ENCODE peak calls at places on chromosome 14, in nine cellular contexts. B is HAP-1; T is HFF-Myc; J is stimulated activated CD8-positive, alpha-beta memory T cell treated with anti-CD3 and anti-CD28 coated beads, Interleukin-7, amount 100 ng/mL, for 1 hour; Z is activated CD8-positive, alpha-beta memory T cell treated with anti-CD3 and anti-CD28 coated beads for 4 hours; R is MM.1S; C is activated T-cell treated with anti-CD3 and anti-CD28 coated beads for 4 hours; G is nucleus accumbens; M is stimulated activated CD4-positive, alpha-beta T cell treated with anti-CD3 and anti-CD28 coated beads, Interleukin-1b, Interleukin-23, amount 100 ng/mL, for 24 hours. L is an unnamed sample.
A peak's percentile ranks its signal among the peaks of the same experiment; 100 is the strongest.

GRCh38 chr14:24063263-24063836 is 8.0 kb upstream of the CPNE6 start:
- DNase-seq in R (no peak), C (no peak), G (no peak), B (no peak), T (no peak), M (no peak), Z (no peak), J (no peak), L (no peak)

GRCh38 chr14:23049011-23049410 is 7.0 kb downstream of the PSMB11 start:
- DNase-seq in G (no peak), M (no peak), J (no peak), Z (no peak), T (no peak), C (no peak), B (no peak), R (no peak), L (no peak)

GRCh38 chr14:77498120-77498979 is at the start of gene ISM2:
- DNase-seq in M (peak; percentile 25), B (peak; percentile 32), Z (no peak), C (peak; percentile 4), R (peak; percentile 16), T (no peak), G (no peak), J (no peak), L (no peak)

GRCh38 chr14:67240978-67241415 is 238 bp upstream of the PALS1 start:
- DNase-seq in B (peak; percentile 93), R (peak; percentile 91), J (peak; percentile 85), M (peak; percentile 91), C (peak; percentile 83), Z (peak; percentile 83), T (peak; percentile 78), G (peak; percentile 94), L (peak; percentile 91)

GRCh38 chr14:72646861-72647528 is 246.9 kb downstream of the DPF3 start:
- DNase-seq in G (no peak), J (no peak), M (no peak), R (no peak), B (no peak), Z (no peak), T (no peak), C (no peak), L (no peak)

GRCh38 chr14:62947291-62947690 is 98.0 kb downstream of the KCNH5 start:
- DNase-seq in B (no peak), Z (no peak), J (no peak), C (no peak), T (no peak), R (no peak), G (no peak), M (no peak), L (no peak)

GRCh38 chr14:93939304-93940229 is 12.4 kb downstream of the FAM181A start:
- DNase-seq in Z (peak; percentile 80), C (peak; percentile 90), R (peak; percentile 49), T (no peak), B (peak; percentile 29), J (peak; percentile 90), M (peak; percentile 90), G (peak; percentile 23), L (peak; percentile 24)

GRCh38 chr14:29056167-29056566 is 289.6 kb downstream of the FOXG1 start:
- DNase-seq in C (no peak), J (no peak), T (no peak), B (no peak), M (no peak), Z (no peak), G (no peak), R (peak; percentile 27), L (no peak)

GRCh38 chr14:77961853-77962580 is 162.1 kb downstream of the ADCK1 start:
- DNase-seq in B (no peak), C (no peak), R (no peak), T (no peak), J (no peak), Z (no peak), G (no peak), M (no peak), L (no peak)

GRCh38 chr14:102043251-102044025 is 43.4 kb downstream of the HSP90AA1 start:
- DNase-seq in J (no peak), R (no peak), T (no peak), M (no peak), C (no peak), G (no peak), Z (no peak), B (no peak), L (no peak)